ENCODE peak calls at places on chromosomes 6 and 20, in eight cellular contexts. S, A, P, B, R, K, O and L are unnamed samples. For H3K4me1 and H3K36me3, the result is how much of the 10 kb centered on the place peaks cover.

GRCh38 chr6:36083446-36083845 is 46.9 kb upstream of the MAPK13 start:
- DNase-seq in K (no peak), A (no peak), O (no peak), R (no peak), P (no peak), B (no peak), S (no peak), L (no peak)

GRCh38 chr20:59574308-59574707 is 30.0 kb upstream of the PHACTR3 start:
- DNase-seq in P (no peak), S (no peak), A (no peak), O (no peak), B (no peak), R (no peak), K (no peak), L (peak)

GRCh38 chr6:81562169-81562568 is 190.3 kb downstream of the TENT5A start:
- DNase-seq in B (no peak), P (peak), O (no peak), S (no peak), R (peak), A (no peak), K (no peak), L (no peak)

GRCh38 chr6:135506270-135506997 is 8.9 kb upstream of the AHI1 start:
- DNase-seq in S (no peak), B (no peak), A (no peak), K (no peak), P (no peak), O (peak), R (peak), L (no peak)

GRCh38 chr20:58900292-58900931 is 47.9 kb downstream of the GNAS start:
- DNase-seq in O (no peak), R (no peak), A (no peak), P (no peak), B (no peak), S (no peak), K (no peak), L (no peak)

GRCh38 chr6:149140910-149141290 is 176.6 kb upstream of the TAB2 start:
- DNase-seq in S (no peak), R (no peak), O (peak), K (no peak), P (no peak), B (no peak), A (no peak), L (no peak)

GRCh38 chr6:109166643-109167042 is 71.3 kb downstream of the CEP57L1 start:
- DNase-seq in P (no peak), B (no peak), A (no peak), O (no peak), K (no peak), S (no peak), R (no peak), L (no peak)

GRCh38 chr6:141464490-141464889 is 668.2 kb upstream of the GJE1 start:
- DNase-seq in R (no peak), A (peak), K (no peak), S (no peak), P (no peak), B (no peak), O (no peak), L (no peak)

GRCh38 chr6:35955071-35955470 is 34.2 kb upstream of the SRPK1 start:
- DNase-seq in P (no peak), K (no peak), B (no peak), R (no peak), O (peak), A (no peak), S (no peak), L (no peak)

GRCh38 chr20:34829191-34829590 is 3.7 kb upstream of the NCOA6 start:
- DNase-seq in K (no peak), A (no peak), S (no peak), B (no peak), R (no peak), P (no peak), O (no peak), L (no peak)

GRCh38 chr20:2624190-2624589 is 28.2 kb upstream of the NOP56 start:
- DNase-seq in O (no peak), B (no peak), A (no peak), P (no peak), K (no peak), R (no peak), S (no peak), L (no peak)

GRCh38 chr6:22828179-22829062 is 259.1 kb downstream of the HDGFL1 start:
- DNase-seq in R (peak), B (peak), O (peak), A (peak), K (no peak), P (peak), S (peak), L (no peak)

GRCh38 chr6:167925011-167925410 is 72.5 kb upstream of the KIF25 start:
- DNase-seq in K (no peak), O (no peak), B (no peak), A (no peak), S (no peak), P (no peak), R (no peak), L (no peak)

GRCh38 chr6:20921533-20921932 is 387.3 kb downstream of the CDKAL1 start:
- DNase-seq in P (no peak), B (no peak), A (no peak), S (no peak), R (no peak), O (no peak), K (no peak), L (no peak)

GRCh38 chr20:3543901-3544507 is 73.2 kb downstream of the ATRN start:
- DNase-seq in R (no peak), O (no peak), P (no peak), A (no peak), S (no peak), B (no peak), K (no peak), L (peak)

GRCh38 chr6:157383471-157383870 is 2.5 kb downstream of the ZDHHC14 start:
- DNase-seq in A (no peak), K (no peak), O (no peak), S (no peak), P (no peak), B (no peak), R (no peak), L (no peak)

GRCh38 chr20:41141153-41141815 is 3.9 kb downstream of the PLCG1 start:
- DNase-seq in S (no peak), R (no peak), K (no peak), B (no peak), P (no peak), O (peak), A (peak), L (peak)

GRCh38 chr20:45444050-45444449 is 25.5 kb upstream of the WFDC2 start:
- DNase-seq in K (no peak), R (no peak), P (no peak), B (no peak), S (no peak), O (no peak), A (no peak), L (no peak)

GRCh38 chr20:18443841-18444240 is 23.0 kb downstream of the DZANK1 start:
- DNase-seq in S (no peak), P (no peak), A (no peak), R (no peak), K (no peak), B (no peak), O (no peak), L (no peak)

GRCh38 chr20:24309596-24309995 is 159.8 kb upstream of the SYNDIG1 start:
- DNase-seq in P (no peak), O (no peak), R (no peak), K (no peak), A (no peak), S (no peak), B (no peak), L (no peak)

GRCh38 chr20:25033250-25033940 is 24.5 kb downstream of the ACSS1 start:
- DNase-seq in P (no peak), K (no peak), S (no peak), R (no peak), O (peak), A (no peak), B (peak), L (no peak)

GRCh38 chr6:159983641-159984080 is 14.8 kb downstream of the IGF2R start:
- DNase-seq in O (no peak), R (no peak), B (no peak), P (no peak), K (no peak), S (no peak), A (no peak), L (no peak)

GRCh38 chr6:108675226-108676160 is 114.8 kb downstream of the FOXO3 start:
- DNase-seq in A (no peak), B (no peak), P (no peak), S (no peak), R (peak), K (no peak), O (no peak), L (no peak)

GRCh38 chr6:107361568-107362270 is 97.6 kb downstream of the PDSS2 start:
- DNase-seq in S (no peak), B (no peak), A (no peak), O (no peak), P (no peak), K (no peak), R (peak), L (no peak)

GRCh38 chr6:6556738-6557503 is 31.6 kb upstream of the LY86 start:
- DNase-seq in B (no peak), K (no peak), S (no peak), R (peak), O (peak), A (peak), P (peak), L (no peak)

GRCh38 chr20:5945963-5946362 is 4.4 kb downstream of the TRMT6 start:
- DNase-seq in O (peak), A (no peak), R (no peak), K (no peak), S (no peak), B (no peak), P (no peak), L (no peak)

GRCh38 chr20:63484651-63485403 is 12.4 kb upstream of the KCNQ2 start:
- DNase-seq in A (no peak), P (no peak), R (no peak), B (no peak), O (no peak), K (no peak), S (no peak), L (no peak)

GRCh38 chr6:106381871-106382270 is 21.4 kb downstream of the CRYBG1 start:
- DNase-seq in P (no peak), R (peak), A (no peak), S (no peak), K (no peak), B (no peak), O (no peak), L (no peak)

GRCh38 chr20:36575066-36575743 is 1.8 kb downstream of the TGIF2 start:
- DNase-seq in B (peak), K (no peak), O (peak), S (peak), A (peak), R (peak), P (no peak), L (peak)

GRCh38 chr6:153130515-153131036 is 506 bp downstream of the RGS17 start:
- DNase-seq in B (no peak), P (no peak), O (no peak), K (no peak), A (no peak), R (peak), S (no peak), L (no peak)

GRCh38 chr6:151475653-151476523 is 17.9 kb upstream of the CCDC170 start:
- DNase-seq in P (peak), B (peak), A (peak), K (no peak), R (peak), S (no peak), O (peak), L (no peak)

GRCh38 chr6:105601541-105602174 is 198.8 kb upstream of the PREP start:
- DNase-seq in O (no peak), B (no peak), K (no peak), P (no peak), A (peak), S (peak), R (no peak), L (peak)

DNA sequence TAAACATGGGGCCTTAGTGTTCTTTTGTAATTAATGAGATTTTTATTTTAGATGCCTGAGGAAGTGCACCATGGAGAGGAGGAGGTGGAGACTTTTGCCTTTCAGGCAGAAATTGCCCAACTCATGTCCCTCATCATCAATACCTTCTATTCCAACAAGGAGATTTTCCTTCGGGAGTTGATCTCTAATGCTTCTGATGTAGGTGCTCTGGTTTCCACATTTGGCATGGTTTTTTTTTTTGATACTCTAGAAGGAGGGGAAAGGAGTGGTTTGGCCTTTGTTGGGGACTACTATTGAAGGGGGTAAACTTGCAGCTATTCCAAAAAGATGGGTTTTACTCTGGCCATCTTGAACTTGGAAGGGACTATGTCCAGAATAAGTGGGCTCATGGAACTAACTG is 1.7 kb downstream of the HSP90AB1 start:
- DNase-seq in A (no peak), K (no peak), S (no peak), B (no peak), R (no peak), O (no peak), P (no peak), L (no peak)
- H3K4me3 ChIP-seq in A (peak), K (peak), S (peak), B (no peak), R (peak), O (peak), P (peak), L (peak)

DNA sequence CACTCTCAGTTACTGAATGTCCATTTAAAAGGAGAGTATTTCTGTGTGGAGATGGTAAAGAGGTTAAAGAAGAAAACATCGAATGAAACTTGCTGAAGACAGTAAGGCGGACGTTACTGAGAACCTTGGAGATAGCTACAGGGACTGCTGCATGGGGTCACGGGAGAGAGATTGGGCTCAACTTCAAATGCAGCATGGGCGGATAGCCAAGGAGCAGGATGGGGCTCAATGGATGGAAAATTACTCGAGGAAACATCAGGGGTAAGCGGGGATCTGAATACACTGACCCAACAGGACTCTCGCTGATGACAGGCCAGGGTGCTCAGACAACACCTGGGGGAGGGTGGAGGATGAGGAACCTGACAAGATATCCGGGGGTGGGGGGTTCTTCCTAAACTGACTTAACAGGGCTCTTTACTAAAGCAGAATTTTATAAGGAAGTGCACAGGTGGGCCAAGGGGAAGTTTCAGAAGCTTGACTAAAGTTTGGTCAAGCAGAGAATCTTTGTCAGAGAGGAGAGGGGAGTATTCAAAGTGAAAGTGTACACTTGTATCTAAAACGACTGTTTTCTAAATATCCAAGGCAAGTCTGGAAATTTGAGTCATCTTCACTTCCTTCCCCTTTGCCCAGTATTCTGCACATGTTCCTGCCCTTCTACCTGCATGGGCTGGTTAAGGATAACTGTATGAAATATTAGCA is 22.8 kb downstream of the ECT2L start:
- DNase-seq in K (no peak), O (peak), R (no peak), B (no peak), P (no peak), A (no peak), S (no peak), L (no peak)
- H3K4me1 ChIP-seq in K (under half), O (under half), R (under half), B (under half), P (under half), A (under half), S (under half), L (under half)

GRCh38 chr6:37319856-37320255 is 33.9 kb upstream of the RNF8 start:
- DNase-seq in A (no peak), R (no peak), P (no peak), B (no peak), O (no peak), K (no peak), S (no peak), L (no peak)
- H3K36me3 ChIP-seq in A (half or more), R (under half), P (under half), B (under half), O (under half), K (half or more), S (half or more), L (half or more)

GRCh38 chr6:79702701-79703100 is 71.6 kb downstream of the SH3BGRL2 start:
- DNase-seq in O (no peak), S (no peak), A (no peak), P (no peak), B (no peak), R (no peak), K (no peak), L (no peak)
- H3K4me3 ChIP-seq in O (no peak), S (no peak), A (no peak), P (no peak), B (no peak), R (no peak), K (no peak), L (no peak)

GRCh38 chr20:54472607-54473006 is 2.8 kb upstream of the DOK5 start:
- DNase-seq in B (no peak), R (no peak), K (no peak), O (no peak), S (no peak), P (no peak), A (no peak), L (no peak)
- H3K4me1 ChIP-seq in B (under half), R (under half), K (under half), O (under half), S (under half), P (under half), A (under half), L (under half)

GRCh38 chr20:56373942-56374341 is 15.2 kb downstream of the FAM210B start:
- DNase-seq in A (no peak), B (no peak), K (no peak), P (no peak), O (peak), R (no peak), S (no peak), L (no peak)

GRCh38 chr20:56372850-56373249 is 14.1 kb downstream of the FAM210B start:
- DNase-seq in A (no peak), S (no peak), K (no peak), P (no peak), O (no peak), B (no peak), R (no peak), L (no peak)

GRCh38 chr20:56371977-56372376 is 13.2 kb downstream of the FAM210B start:
- DNase-seq in S (no peak), P (no peak), B (no peak), O (no peak), R (no peak), K (no peak), A (no peak), L (no peak)

GRCh38 chr20:56363491-56363890 is 4.7 kb downstream of the FAM210B start:
- DNase-seq in P (no peak), B (no peak), K (no peak), O (no peak), R (no peak), A (no peak), S (no peak), L (no peak)

GRCh38 chr20:56368351-56369134 is 9.8 kb downstream of the FAM210B start:
- DNase-seq in P (no peak), R (no peak), S (no peak), A (no peak), O (no peak), K (no peak), B (no peak), L (peak)
- H3K36me3 ChIP-seq in P (under half), R (under half), S (half or more), A (half or more), O (under half), K (half or more), B (under half), L (half or more)